ENCODE peak calls at places on chromosomes 2 and 18, in eight cellular contexts. One of them, this sample, is unnamed.
A peak's percentile ranks its signal among the peaks of the same experiment; 100 is the strongest.

GRCh38 chr2:70730730-70731129 is 37.3 kb downstream of the ADD2 start:
- DNase-seq in retinal pigment epithelial cell: peak; percentile 37
- DNase-seq in NB4: no peak
- DNase-seq in BE2C: no peak
- DNase-seq in Calu3: no peak
- DNase-seq in progenitor cell of endocrine pancreas: no peak
- DNase-seq in prostate gland: no peak
- DNase-seq in lower lobe of right lung: no peak
- DNase-seq in this sample: no peak

GRCh38 chr2:15943378-15943851 is 3.1 kb downstream of the MYCN start:
- DNase-seq in progenitor cell of endocrine pancreas: peak; percentile 78
- DNase-seq in retinal pigment epithelial cell: no peak
- DNase-seq in Calu3: peak; percentile 69
- DNase-seq in lower lobe of right lung: no peak
- DNase-seq in BE2C: peak; percentile 100
- DNase-seq in NB4: peak; percentile 18
- DNase-seq in prostate gland: no peak
- DNase-seq in this sample: no peak

GRCh38 chr18:55159027-55159426 is 199.8 kb upstream of the CCDC68 start:
- DNase-seq in progenitor cell of endocrine pancreas: no peak
- DNase-seq in BE2C: no peak
- DNase-seq in Calu3: no peak
- DNase-seq in NB4: no peak
- DNase-seq in lower lobe of right lung: no peak
- DNase-seq in prostate gland: no peak
- DNase-seq in retinal pigment epithelial cell: no peak
- DNase-seq in this sample: no peak

GRCh38 chr18:80252136-80252535 is 4.8 kb upstream of the PARD6G start:
- DNase-seq in lower lobe of right lung: no peak
- DNase-seq in NB4: no peak
- DNase-seq in retinal pigment epithelial cell: peak; percentile 37
- DNase-seq in BE2C: no peak
- DNase-seq in progenitor cell of endocrine pancreas: no peak
- DNase-seq in Calu3: no peak
- DNase-seq in prostate gland: no peak
- DNase-seq in this sample: no peak

GRCh38 chr2:240366901-240367300 is 68.6 kb upstream of the GPC1 start:
- DNase-seq in prostate gland: no peak
- DNase-seq in Calu3: no peak
- DNase-seq in lower lobe of right lung: peak; percentile 14
- DNase-seq in progenitor cell of endocrine pancreas: no peak
- DNase-seq in BE2C: no peak
- DNase-seq in retinal pigment epithelial cell: no peak
- DNase-seq in NB4: no peak
- DNase-seq in this sample: no peak

GRCh38 chr2:198309673-198310280 is 505.4 kb downstream of the PLCL1 start:
- DNase-seq in retinal pigment epithelial cell: no peak
- DNase-seq in lower lobe of right lung: no peak
- DNase-seq in BE2C: peak; percentile 50
- DNase-seq in prostate gland: no peak
- DNase-seq in progenitor cell of endocrine pancreas: peak; percentile 29
- DNase-seq in NB4: peak; percentile 72
- DNase-seq in Calu3: peak; percentile 70
- DNase-seq in this sample: no peak

GRCh38 chr2:63888490-63889402 is 47.0 kb downstream of the UGP2 start:
- DNase-seq in Calu3: peak; percentile 59
- DNase-seq in lower lobe of right lung: no peak
- DNase-seq in NB4: peak; percentile 63
- DNase-seq in retinal pigment epithelial cell: no peak
- DNase-seq in progenitor cell of endocrine pancreas: peak; percentile 28
- DNase-seq in prostate gland: peak; percentile 31
- DNase-seq in BE2C: peak; percentile 40
- DNase-seq in this sample: no peak

GRCh38 chr2:27306136-27306535 is 2.1 kb downstream of the UCN start:
- DNase-seq in prostate gland: no peak
- DNase-seq in BE2C: no peak
- DNase-seq in retinal pigment epithelial cell: no peak
- DNase-seq in NB4: no peak
- DNase-seq in Calu3: peak; percentile 19
- DNase-seq in progenitor cell of endocrine pancreas: no peak
- DNase-seq in lower lobe of right lung: no peak
- DNase-seq in this sample: no peak

GRCh38 chr2:155266579-155266978 is 568.1 kb downstream of the KCNJ3 start:
- DNase-seq in BE2C: no peak
- DNase-seq in lower lobe of right lung: no peak
- DNase-seq in progenitor cell of endocrine pancreas: no peak
- DNase-seq in retinal pigment epithelial cell: no peak
- DNase-seq in Calu3: no peak
- DNase-seq in prostate gland: no peak
- DNase-seq in NB4: peak; percentile 5
- DNase-seq in this sample: no peak

GRCh38 chr2:151070253-151070652 is 191.4 kb downstream of the RBM43 start:
- DNase-seq in prostate gland: no peak
- DNase-seq in progenitor cell of endocrine pancreas: no peak
- DNase-seq in lower lobe of right lung: no peak
- DNase-seq in BE2C: no peak
- DNase-seq in NB4: no peak
- DNase-seq in retinal pigment epithelial cell: no peak
- DNase-seq in Calu3: no peak
- DNase-seq in this sample: no peak

GRCh38 chr2:151067658-151068369 is 193.8 kb downstream of the RBM43 start:
- DNase-seq in Calu3: no peak
- DNase-seq in prostate gland: no peak
- DNase-seq in NB4: no peak
- DNase-seq in retinal pigment epithelial cell: no peak
- DNase-seq in BE2C: no peak
- DNase-seq in lower lobe of right lung: no peak
- DNase-seq in progenitor cell of endocrine pancreas: no peak
- DNase-seq in this sample: no peak

GRCh38 chr2:151071906-151072305 is 189.8 kb downstream of the RBM43 start:
- DNase-seq in progenitor cell of endocrine pancreas: no peak
- DNase-seq in NB4: no peak
- DNase-seq in prostate gland: no peak
- DNase-seq in lower lobe of right lung: no peak
- DNase-seq in retinal pigment epithelial cell: no peak
- DNase-seq in BE2C: no peak
- DNase-seq in Calu3: no peak
- DNase-seq in this sample: no peak

DNA sequence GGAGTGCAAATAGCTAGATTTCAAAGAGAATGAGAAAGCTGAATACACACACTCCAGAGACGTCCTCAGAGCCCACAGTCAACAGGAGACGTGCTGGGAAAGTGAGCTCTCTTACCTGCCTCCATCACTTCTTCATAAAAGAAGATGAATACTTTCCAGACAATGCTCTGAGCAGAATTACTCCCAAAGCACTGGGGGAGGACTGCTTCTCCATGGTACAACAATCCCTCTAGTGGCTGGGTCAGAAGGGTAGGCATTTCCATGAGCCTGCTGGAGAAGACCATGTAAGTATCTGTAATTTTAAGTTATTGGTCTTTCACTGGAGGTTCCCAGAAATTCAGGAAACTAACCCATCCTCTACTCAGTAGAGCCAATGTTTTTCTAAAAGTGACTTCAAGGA is 190.3 kb downstream of the RBM43 start:
- DNase-seq in Calu3: peak; percentile 29
- DNase-seq in progenitor cell of endocrine pancreas: no peak
- DNase-seq in BE2C: peak; percentile 27
- DNase-seq in NB4: peak; percentile 21
- DNase-seq in lower lobe of right lung: no peak
- DNase-seq in retinal pigment epithelial cell: no peak
- DNase-seq in prostate gland: no peak
- DNase-seq in this sample: no peak
- TF ChIP-seq CTCF in Calu3: peak; percentile 57
- TF ChIP-seq CTCF in progenitor cell of endocrine pancreas: peak; percentile 40
- TF ChIP-seq CTCF in BE2C: peak; percentile 65
- TF ChIP-seq CTCF in NB4: no peak
- TF ChIP-seq CTCF in lower lobe of right lung: peak; percentile 18
- TF ChIP-seq CTCF in retinal pigment epithelial cell: peak; percentile 67
- TF ChIP-seq CTCF in prostate gland: no peak
- TF ChIP-seq CTCF in this sample: peak; percentile 53

DNA sequence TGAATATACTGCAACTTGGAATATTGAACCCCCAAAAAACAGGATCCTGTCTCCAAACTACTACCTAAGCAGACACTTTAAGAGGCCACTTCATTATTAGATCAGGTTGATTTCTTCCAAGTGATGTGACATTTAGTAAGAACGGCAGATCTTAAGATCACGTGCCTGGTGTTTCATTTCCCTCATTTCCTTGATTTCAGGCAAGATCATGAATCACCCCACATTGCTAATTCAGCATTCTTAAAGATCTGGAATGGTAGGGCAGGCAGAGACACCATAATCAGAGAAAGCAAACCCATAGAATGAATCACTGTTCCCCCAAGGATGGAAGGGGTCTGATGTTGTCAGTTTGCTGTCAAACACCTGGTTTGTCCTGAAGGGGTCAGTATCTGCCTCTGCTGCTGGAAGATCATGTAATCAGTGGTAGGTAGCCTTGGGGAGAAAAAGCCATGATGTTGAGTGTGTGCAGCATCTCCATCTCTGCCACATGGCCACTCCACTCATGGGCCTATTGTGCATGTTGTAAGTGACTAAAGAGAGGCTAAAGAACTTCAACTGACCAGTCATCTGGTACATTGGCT is 133.9 kb downstream of the ARHGAP15 start:
- DNase-seq in progenitor cell of endocrine pancreas: no peak
- DNase-seq in NB4: no peak
- DNase-seq in lower lobe of right lung: no peak
- DNase-seq in prostate gland: no peak
- DNase-seq in retinal pigment epithelial cell: no peak
- DNase-seq in BE2C: peak; percentile 18
- DNase-seq in Calu3: peak; percentile 1
- DNase-seq in this sample: no peak
- TF ChIP-seq CTCF in progenitor cell of endocrine pancreas: no peak
- TF ChIP-seq CTCF in NB4: no peak
- TF ChIP-seq CTCF in lower lobe of right lung: no peak
- TF ChIP-seq CTCF in prostate gland: no peak
- TF ChIP-seq CTCF in retinal pigment epithelial cell: peak; percentile 19
- TF ChIP-seq CTCF in BE2C: peak; percentile 47
- TF ChIP-seq CTCF in Calu3: no peak
- TF ChIP-seq CTCF in this sample: no peak

GRCh38 chr2:96729748-96730147 is 10.1 kb downstream of the LMAN2L start:
- DNase-seq in lower lobe of right lung: no peak
- DNase-seq in Calu3: no peak
- DNase-seq in BE2C: no peak
- DNase-seq in prostate gland: no peak
- DNase-seq in progenitor cell of endocrine pancreas: no peak
- DNase-seq in NB4: no peak
- DNase-seq in retinal pigment epithelial cell: no peak
- DNase-seq in this sample: no peak
- TF ChIP-seq CTCF in lower lobe of right lung: no peak
- TF ChIP-seq CTCF in Calu3: no peak
- TF ChIP-seq CTCF in BE2C: no peak
- TF ChIP-seq CTCF in prostate gland: no peak
- TF ChIP-seq CTCF in progenitor cell of endocrine pancreas: no peak
- TF ChIP-seq CTCF in NB4: no peak
- TF ChIP-seq CTCF in retinal pigment epithelial cell: no peak
- TF ChIP-seq CTCF in this sample: no peak

GRCh38 chr2:9249036-9249800 is 42.6 kb downstream of the ASAP2 start:
- DNase-seq in BE2C: no peak
- DNase-seq in lower lobe of right lung: no peak
- DNase-seq in retinal pigment epithelial cell: no peak
- DNase-seq in NB4: peak; percentile 52
- DNase-seq in Calu3: peak; percentile 43
- DNase-seq in prostate gland: peak; percentile 39
- DNase-seq in progenitor cell of endocrine pancreas: no peak
- DNase-seq in this sample: no peak
- TF ChIP-seq CTCF in BE2C: no peak
- TF ChIP-seq CTCF in lower lobe of right lung: no peak
- TF ChIP-seq CTCF in retinal pigment epithelial cell: no peak
- TF ChIP-seq CTCF in NB4: no peak
- TF ChIP-seq CTCF in Calu3: no peak
- TF ChIP-seq CTCF in prostate gland: no peak
- TF ChIP-seq CTCF in progenitor cell of endocrine pancreas: no peak
- TF ChIP-seq CTCF in this sample: no peak

GRCh38 chr2:171141320-171141719 is 19.4 kb downstream of the TLK1 start:
- DNase-seq in NB4: no peak
- DNase-seq in retinal pigment epithelial cell: no peak
- DNase-seq in BE2C: no peak
- DNase-seq in lower lobe of right lung: no peak
- DNase-seq in prostate gland: no peak
- DNase-seq in Calu3: no peak
- DNase-seq in progenitor cell of endocrine pancreas: no peak
- DNase-seq in this sample: no peak
- TF ChIP-seq CTCF in NB4: no peak
- TF ChIP-seq CTCF in retinal pigment epithelial cell: peak; percentile 13
- TF ChIP-seq CTCF in BE2C: no peak
- TF ChIP-seq CTCF in lower lobe of right lung: no peak
- TF ChIP-seq CTCF in prostate gland: no peak
- TF ChIP-seq CTCF in Calu3: no peak
- TF ChIP-seq CTCF in progenitor cell of endocrine pancreas: no peak
- TF ChIP-seq CTCF in this sample: no peak

GRCh38 chr2:231709981-231710750 is 1.8 kb downstream of the PTMA start:
- DNase-seq in lower lobe of right lung: peak; percentile 89
- DNase-seq in progenitor cell of endocrine pancreas: peak; percentile 94
- DNase-seq in Calu3: peak; percentile 95
- DNase-seq in retinal pigment epithelial cell: peak; percentile 47
- DNase-seq in NB4: peak; percentile 88
- DNase-seq in prostate gland: peak; percentile 76
- DNase-seq in BE2C: peak; percentile 91
- DNase-seq in this sample: peak; percentile 97

GRCh38 chr2:231708050-231708772 is at the start of gene PTMA:
- DNase-seq in progenitor cell of endocrine pancreas: peak; percentile 99
- DNase-seq in Calu3: peak; percentile 99
- DNase-seq in NB4: peak; percentile 100
- DNase-seq in retinal pigment epithelial cell: peak; percentile 99
- DNase-seq in lower lobe of right lung: peak; percentile 100
- DNase-seq in prostate gland: peak; percentile 100
- DNase-seq in BE2C: peak; percentile 99
- DNase-seq in this sample: peak; percentile 100

GRCh38 chr2:231709636-231709980 is 1.3 kb downstream of the PTMA start:
- DNase-seq in Calu3: peak; percentile 33
- DNase-seq in lower lobe of right lung: peak; percentile 80
- DNase-seq in progenitor cell of endocrine pancreas: no peak
- DNase-seq in retinal pigment epithelial cell: no peak
- DNase-seq in BE2C: peak; percentile 54
- DNase-seq in prostate gland: peak; percentile 34
- DNase-seq in NB4: peak; percentile 68
- DNase-seq in this sample: no peak

GRCh38 chr2:231707625-231708049 is 688 bp upstream of the PTMA start:
- DNase-seq in prostate gland: peak; percentile 67
- DNase-seq in progenitor cell of endocrine pancreas: no peak
- DNase-seq in lower lobe of right lung: no peak
- DNase-seq in Calu3: no peak
- DNase-seq in retinal pigment epithelial cell: no peak
- DNase-seq in NB4: peak; percentile 72
- DNase-seq in BE2C: peak; percentile 72
- DNase-seq in this sample: peak; percentile 89

GRCh38 chr2:231708773-231709635 is 679 bp downstream of the PTMA start:
- DNase-seq in Calu3: peak; percentile 31
- DNase-seq in prostate gland: peak; percentile 24
- DNase-seq in progenitor cell of endocrine pancreas: peak; percentile 47
- DNase-seq in retinal pigment epithelial cell: no peak
- DNase-seq in lower lobe of right lung: peak; percentile 81
- DNase-seq in BE2C: peak; percentile 58
- DNase-seq in NB4: peak; percentile 62
- DNase-seq in this sample: no peak
- TF ChIP-seq CTCF in Calu3: no peak
- TF ChIP-seq CTCF in prostate gland: no peak
- TF ChIP-seq CTCF in progenitor cell of endocrine pancreas: no peak
- TF ChIP-seq CTCF in retinal pigment epithelial cell: no peak
- TF ChIP-seq CTCF in lower lobe of right lung: peak; percentile 29
- TF ChIP-seq CTCF in BE2C: no peak
- TF ChIP-seq CTCF in NB4: no peak
- TF ChIP-seq CTCF in this sample: no peak

This sample was measured in osteocyte.